ENCODE peak calls at places on chromosomes 7 and 10, in six cellular contexts. One of them, this sample, is unnamed.

GRCh38 chr10:100817268-100817839 is 72.0 kb downstream of the PAX2 start:
- DNase-seq in gastrocnemius medialis: no peak
- DNase-seq in fibroblast of mammary gland: no peak
- DNase-seq in epithelial cell of esophagus: no peak
- DNase-seq in AG09309: no peak
- DNase-seq in pancreas: no peak
- DNase-seq in this sample: no peak

GRCh38 chr7:18421297-18422004 is 74.1 kb upstream of the HDAC9 start:
- DNase-seq in gastrocnemius medialis: no peak
- DNase-seq in fibroblast of mammary gland: no peak
- DNase-seq in epithelial cell of esophagus: no peak
- DNase-seq in AG09309: no peak
- DNase-seq in pancreas: no peak
- DNase-seq in this sample: no peak

GRCh38 chr7:25460426-25460825 is 232.1 kb upstream of the NPVF start:
- DNase-seq in gastrocnemius medialis: no peak
- DNase-seq in fibroblast of mammary gland: no peak
- DNase-seq in epithelial cell of esophagus: no peak
- DNase-seq in AG09309: no peak
- DNase-seq in pancreas: no peak
- DNase-seq in this sample: no peak

GRCh38 chr7:2175514-2175913 is 57.2 kb downstream of the MAD1L1 start:
- DNase-seq in gastrocnemius medialis: no peak
- DNase-seq in fibroblast of mammary gland: peak
- DNase-seq in epithelial cell of esophagus: peak
- DNase-seq in AG09309: peak
- DNase-seq in pancreas: no peak
- DNase-seq in this sample: peak

GRCh38 chr10:6232846-6233724 is 30.4 kb downstream of the PFKFB3 start:
- DNase-seq in gastrocnemius medialis: no peak
- DNase-seq in fibroblast of mammary gland: no peak
- DNase-seq in epithelial cell of esophagus: no peak
- DNase-seq in AG09309: no peak
- DNase-seq in pancreas: no peak
- DNase-seq in this sample: no peak

GRCh38 chr10:123891147-123892011 is at the start of gene CPXM2:
- DNase-seq in gastrocnemius medialis: no peak
- DNase-seq in fibroblast of mammary gland: no peak
- DNase-seq in epithelial cell of esophagus: no peak
- DNase-seq in AG09309: no peak
- DNase-seq in pancreas: no peak
- DNase-seq in this sample: no peak

GRCh38 chr10:69786791-69787190 is 14.9 kb upstream of the COL13A1 start:
- DNase-seq in gastrocnemius medialis: no peak
- DNase-seq in fibroblast of mammary gland: peak
- DNase-seq in epithelial cell of esophagus: peak
- DNase-seq in AG09309: no peak
- DNase-seq in pancreas: no peak
- DNase-seq in this sample: no peak

GRCh38 chr10:34013235-34013634 is 678.8 kb upstream of the NRP1 start:
- DNase-seq in gastrocnemius medialis: no peak
- DNase-seq in fibroblast of mammary gland: no peak
- DNase-seq in epithelial cell of esophagus: no peak
- DNase-seq in AG09309: no peak
- DNase-seq in pancreas: no peak
- DNase-seq in this sample: no peak

GRCh38 chr7:141915565-141915964 is 634 bp upstream of the OR9A4 start:
- DNase-seq in gastrocnemius medialis: no peak
- DNase-seq in fibroblast of mammary gland: no peak
- DNase-seq in epithelial cell of esophagus: peak
- DNase-seq in AG09309: no peak
- DNase-seq in pancreas: peak
- DNase-seq in this sample: no peak

GRCh38 chr7:116187400-116187799 is 22.9 kb upstream of the TES start:
- DNase-seq in gastrocnemius medialis: no peak
- DNase-seq in fibroblast of mammary gland: no peak
- DNase-seq in epithelial cell of esophagus: no peak
- DNase-seq in AG09309: no peak
- DNase-seq in pancreas: no peak
- DNase-seq in this sample: no peak

GRCh38 chr7:129997285-129997684 is 44.5 kb upstream of the UBE2H start:
- DNase-seq in gastrocnemius medialis: no peak
- DNase-seq in fibroblast of mammary gland: no peak
- DNase-seq in epithelial cell of esophagus: no peak
- DNase-seq in AG09309: no peak
- DNase-seq in pancreas: no peak
- DNase-seq in this sample: no peak

GRCh38 chr10:101767600-101767945 is 8.3 kb downstream of the FGF8 start:
- DNase-seq in gastrocnemius medialis: no peak
- DNase-seq in fibroblast of mammary gland: no peak
- DNase-seq in epithelial cell of esophagus: no peak
- DNase-seq in AG09309: no peak
- DNase-seq in pancreas: no peak
- DNase-seq in this sample: no peak

GRCh38 chr7:44390701-44391100 is 65.3 kb upstream of the CAMK2B start:
- DNase-seq in gastrocnemius medialis: no peak
- DNase-seq in fibroblast of mammary gland: no peak
- DNase-seq in epithelial cell of esophagus: no peak
- DNase-seq in AG09309: no peak
- DNase-seq in pancreas: no peak
- DNase-seq in this sample: no peak

GRCh38 chr7:77200542-77200941 is 923 bp upstream of the FGL2 start:
- DNase-seq in gastrocnemius medialis: no peak
- DNase-seq in fibroblast of mammary gland: no peak
- DNase-seq in epithelial cell of esophagus: no peak
- DNase-seq in AG09309: no peak
- DNase-seq in pancreas: no peak
- DNase-seq in this sample: no peak

GRCh38 chr10:71902351-71902750 is 51.3 kb upstream of the PSAP start:
- DNase-seq in gastrocnemius medialis: no peak
- DNase-seq in fibroblast of mammary gland: no peak
- DNase-seq in epithelial cell of esophagus: no peak
- DNase-seq in AG09309: no peak
- DNase-seq in pancreas: no peak
- DNase-seq in this sample: no peak

GRCh38 chr10:77653210-77653609 is 15.6 kb upstream of the KCNMA1 start:
- DNase-seq in gastrocnemius medialis: no peak
- DNase-seq in fibroblast of mammary gland: no peak
- DNase-seq in epithelial cell of esophagus: no peak
- DNase-seq in AG09309: no peak
- DNase-seq in pancreas: no peak
- DNase-seq in this sample: no peak

GRCh38 chr7:124686543-124687161 is 78.9 kb downstream of the GPR37 start:
- DNase-seq in gastrocnemius medialis: no peak
- DNase-seq in fibroblast of mammary gland: no peak
- DNase-seq in epithelial cell of esophagus: no peak
- DNase-seq in AG09309: no peak
- DNase-seq in pancreas: no peak
- DNase-seq in this sample: no peak

GRCh38 chr7:12713625-12714435 is 26.4 kb downstream of the ARL4A start:
- DNase-seq in gastrocnemius medialis: no peak
- DNase-seq in fibroblast of mammary gland: no peak
- DNase-seq in epithelial cell of esophagus: no peak
- DNase-seq in AG09309: no peak
- DNase-seq in pancreas: no peak
- DNase-seq in this sample: no peak

GRCh38 chr7:105648561-105649401 is 67.5 kb upstream of the EFCAB10 start:
- DNase-seq in gastrocnemius medialis: no peak
- DNase-seq in fibroblast of mammary gland: peak
- DNase-seq in epithelial cell of esophagus: peak
- DNase-seq in AG09309: no peak
- DNase-seq in pancreas: no peak
- DNase-seq in this sample: no peak

GRCh38 chr7:21616796-21617436 is 74.1 kb downstream of the DNAH11 start:
- DNase-seq in gastrocnemius medialis: no peak
- DNase-seq in fibroblast of mammary gland: peak
- DNase-seq in epithelial cell of esophagus: peak
- DNase-seq in AG09309: no peak
- DNase-seq in pancreas: no peak
- DNase-seq in this sample: peak

GRCh38 chr10:70918851-70919530 is 30.6 kb upstream of the PCBD1 start:
- DNase-seq in gastrocnemius medialis: no peak
- DNase-seq in fibroblast of mammary gland: no peak
- DNase-seq in epithelial cell of esophagus: no peak
- DNase-seq in AG09309: no peak
- DNase-seq in pancreas: peak
- DNase-seq in this sample: no peak

GRCh38 chr7:123054357-123055133 is 59.0 kb upstream of the TAS2R16 start:
- DNase-seq in gastrocnemius medialis: no peak
- DNase-seq in fibroblast of mammary gland: no peak
- DNase-seq in epithelial cell of esophagus: peak
- DNase-seq in AG09309: no peak
- DNase-seq in pancreas: no peak
- DNase-seq in this sample: no peak

GRCh38 chr7:101315336-101315735 is 6.3 kb downstream of the IFT22 start:
- DNase-seq in gastrocnemius medialis: no peak
- DNase-seq in fibroblast of mammary gland: peak
- DNase-seq in epithelial cell of esophagus: peak
- DNase-seq in AG09309: no peak
- DNase-seq in pancreas: no peak
- DNase-seq in this sample: no peak

GRCh38 chr7:121397346-121397745 is 1.2 kb upstream of the FAM3C start:
- DNase-seq in gastrocnemius medialis: no peak
- DNase-seq in fibroblast of mammary gland: no peak
- DNase-seq in epithelial cell of esophagus: no peak
- DNase-seq in AG09309: no peak
- DNase-seq in pancreas: no peak
- DNase-seq in this sample: no peak

GRCh38 chr10:3893904-3894563 is 109.0 kb upstream of the KLF6 start:
- DNase-seq in gastrocnemius medialis: no peak
- DNase-seq in fibroblast of mammary gland: no peak
- DNase-seq in epithelial cell of esophagus: no peak
- DNase-seq in AG09309: no peak
- DNase-seq in pancreas: no peak
- DNase-seq in this sample: no peak

GRCh38 chr10:125120046-125120710 is 40.2 kb downstream of the CTBP2 start:
- DNase-seq in gastrocnemius medialis: no peak
- DNase-seq in fibroblast of mammary gland: peak
- DNase-seq in epithelial cell of esophagus: no peak
- DNase-seq in AG09309: no peak
- DNase-seq in pancreas: no peak
- DNase-seq in this sample: peak

GRCh38 chr7:103141753-103142404 is 7.0 kb downstream of the NAPEPLD start:
- DNase-seq in gastrocnemius medialis: no peak
- DNase-seq in fibroblast of mammary gland: no peak
- DNase-seq in epithelial cell of esophagus: peak
- DNase-seq in AG09309: no peak
- DNase-seq in pancreas: no peak
- DNase-seq in this sample: no peak

GRCh38 chr7:120588411-120588810 is 269.5 kb downstream of the TSPAN12 start:
- DNase-seq in gastrocnemius medialis: no peak
- DNase-seq in fibroblast of mammary gland: no peak
- DNase-seq in epithelial cell of esophagus: no peak
- DNase-seq in AG09309: no peak
- DNase-seq in pancreas: no peak
- DNase-seq in this sample: no peak

GRCh38 chr10:98391065-98391464 is 23.9 kb downstream of the PYROXD2 start:
- DNase-seq in gastrocnemius medialis: no peak
- DNase-seq in fibroblast of mammary gland: no peak
- DNase-seq in epithelial cell of esophagus: no peak
- DNase-seq in AG09309: no peak
- DNase-seq in pancreas: no peak
- DNase-seq in this sample: no peak
- H3K4me3 ChIP-seq in gastrocnemius medialis: no peak
- H3K4me3 ChIP-seq in fibroblast of mammary gland: no peak
- H3K4me3 ChIP-seq in epithelial cell of esophagus: no peak
- H3K4me3 ChIP-seq in AG09309: no peak
- H3K4me3 ChIP-seq in pancreas: no peak
- H3K4me3 ChIP-seq in this sample: no peak

DNA sequence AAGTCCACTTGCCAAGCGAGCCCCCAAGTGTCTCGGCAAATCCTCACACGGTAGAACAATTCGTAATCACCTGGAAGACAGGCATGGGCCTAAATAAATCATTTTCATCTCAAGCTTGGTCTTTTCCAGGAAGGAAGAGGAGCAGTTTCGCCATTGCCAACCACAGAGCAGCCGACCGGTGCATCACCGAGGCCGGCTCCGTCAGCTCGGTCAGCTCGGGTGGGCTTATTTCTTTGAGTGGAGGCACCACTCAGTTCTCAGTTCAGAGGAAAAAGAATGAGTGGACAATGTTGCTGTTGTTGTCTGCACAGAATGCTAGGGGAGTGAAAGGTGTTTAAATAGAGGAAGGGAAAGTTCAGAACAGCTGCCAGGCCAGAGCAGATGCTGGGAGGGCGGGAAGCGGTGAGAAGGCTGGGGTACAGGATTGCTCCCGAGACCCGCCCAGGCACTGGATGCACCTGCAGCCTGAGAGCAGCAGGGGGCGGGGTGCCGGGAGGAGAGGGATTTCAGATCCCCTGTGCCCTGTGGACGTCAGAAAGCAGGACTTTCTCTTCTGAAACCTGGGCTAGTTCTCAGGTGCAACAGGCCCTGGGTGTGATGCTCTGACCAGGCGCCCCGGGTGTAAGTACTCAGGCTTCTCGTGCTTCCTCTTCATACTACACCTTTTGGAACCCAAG is 17.7 kb upstream of the IGFBP3 start:
- DNase-seq in gastrocnemius medialis: no peak
- DNase-seq in fibroblast of mammary gland: no peak
- DNase-seq in epithelial cell of esophagus: no peak
- DNase-seq in AG09309: no peak
- DNase-seq in pancreas: no peak
- DNase-seq in this sample: no peak
- TF ChIP-seq CTCF in gastrocnemius medialis: no peak
- TF ChIP-seq CTCF in fibroblast of mammary gland: no peak
- TF ChIP-seq CTCF in epithelial cell of esophagus: peak
- TF ChIP-seq CTCF in AG09309: no peak
- TF ChIP-seq CTCF in pancreas: peak
- TF ChIP-seq CTCF in this sample: peak

GRCh38 chr7:37352974-37353948 is 95.4 kb downstream of the ELMO1 start:
- DNase-seq in gastrocnemius medialis: no peak
- DNase-seq in fibroblast of mammary gland: no peak
- DNase-seq in epithelial cell of esophagus: no peak
- DNase-seq in AG09309: no peak
- DNase-seq in pancreas: no peak
- DNase-seq in this sample: no peak
- H3K4me3 ChIP-seq in gastrocnemius medialis: peak
- H3K4me3 ChIP-seq in fibroblast of mammary gland: no peak
- H3K4me3 ChIP-seq in epithelial cell of esophagus: no peak
- H3K4me3 ChIP-seq in AG09309: no peak
- H3K4me3 ChIP-seq in pancreas: no peak
- H3K4me3 ChIP-seq in this sample: no peak

GRCh38 chr7:158494643-158495042 is 93.0 kb downstream of the PTPRN2 start:
- DNase-seq in gastrocnemius medialis: no peak
- DNase-seq in fibroblast of mammary gland: no peak
- DNase-seq in epithelial cell of esophagus: no peak
- DNase-seq in AG09309: no peak
- DNase-seq in pancreas: no peak
- DNase-seq in this sample: no peak

GRCh38 chr7:158494162-158494586 is 93.4 kb downstream of the PTPRN2 start:
- DNase-seq in gastrocnemius medialis: no peak
- DNase-seq in fibroblast of mammary gland: no peak
- DNase-seq in epithelial cell of esophagus: no peak
- DNase-seq in AG09309: no peak
- DNase-seq in pancreas: no peak
- DNase-seq in this sample: no peak

GRCh38 chr7:158497627-158498026 is 90.0 kb downstream of the PTPRN2 start:
- DNase-seq in gastrocnemius medialis: no peak
- DNase-seq in fibroblast of mammary gland: no peak
- DNase-seq in epithelial cell of esophagus: no peak
- DNase-seq in AG09309: no peak
- DNase-seq in pancreas: no peak
- DNase-seq in this sample: no peak

GRCh38 chr7:158495256-158495655 is 92.4 kb downstream of the PTPRN2 start:
- DNase-seq in gastrocnemius medialis: no peak
- DNase-seq in fibroblast of mammary gland: no peak
- DNase-seq in epithelial cell of esophagus: no peak
- DNase-seq in AG09309: no peak
- DNase-seq in pancreas: no peak
- DNase-seq in this sample: no peak

GRCh38 chr7:158495780-158496179 is 91.8 kb downstream of the PTPRN2 start:
- DNase-seq in gastrocnemius medialis: no peak
- DNase-seq in fibroblast of mammary gland: peak
- DNase-seq in epithelial cell of esophagus: peak
- DNase-seq in AG09309: no peak
- DNase-seq in pancreas: peak
- DNase-seq in this sample: no peak
- TF ChIP-seq CTCF in gastrocnemius medialis: no peak
- TF ChIP-seq CTCF in fibroblast of mammary gland: peak
- TF ChIP-seq CTCF in epithelial cell of esophagus: no peak
- TF ChIP-seq CTCF in AG09309: no peak
- TF ChIP-seq CTCF in pancreas: no peak
- TF ChIP-seq CTCF in this sample: peak

This sample was measured in epithelial cell of proximal tubule.